ENCODE peak calls at places on chromosomes 3 and 15, in six cellular contexts. H, C, K, W, G and U are unnamed samples. For H3K4me1, the result is how much of the 10 kb centered on the place peaks cover.

GRCh38 chr3:184710870-184711365 is 946 bp downstream of the MAGEF1 start:
- DNase-seq in G (no peak), C (no peak), H (no peak), W (no peak), K (no peak), U (no peak)

GRCh38 chr3:137509354-137510045 is 254.6 kb upstream of the SOX14 start:
- DNase-seq in H (no peak), C (no peak), W (no peak), G (no peak), K (no peak), U (peak)

GRCh38 chr3:43181202-43181910 is 75.5 kb upstream of the POMGNT2 start:
- DNase-seq in H (no peak), G (no peak), C (no peak), W (no peak), K (no peak), U (no peak)

GRCh38 chr15:43911235-43911661 is 84.4 kb downstream of the WDR76 start:
- DNase-seq in K (peak), G (peak), C (no peak), H (peak), W (no peak), U (no peak)

GRCh38 chr3:174023445-174023844 is 625.9 kb downstream of the NLGN1 start:
- DNase-seq in H (no peak), K (no peak), C (peak), G (no peak), W (no peak), U (no peak)

GRCh38 chr15:74489518-74490338 is 28.8 kb upstream of the UBL7 start:
- DNase-seq in K (peak), G (peak), H (no peak), C (peak), W (peak), U (no peak)

GRCh38 chr3:151228291-151229125 is 25.5 kb upstream of the GPR171 start:
- DNase-seq in G (no peak), C (no peak), H (no peak), K (peak), W (peak), U (no peak)

GRCh38 chr3:86954226-86954625 is 36.7 kb downstream of the VGLL3 start:
- DNase-seq in H (no peak), W (no peak), K (no peak), G (no peak), C (no peak), U (no peak)

GRCh38 chr15:57259511-57260143 is 116.7 kb upstream of the CGNL1 start:
- DNase-seq in W (peak), G (no peak), C (peak), H (no peak), K (no peak), U (no peak)

GRCh38 chr3:39903253-39903652 is 93.8 kb downstream of the MYRIP start:
- DNase-seq in G (no peak), H (no peak), W (no peak), C (no peak), K (no peak), U (no peak)

GRCh38 chr3:14787630-14788029 is 31.1 kb upstream of the FGD5 start:
- DNase-seq in C (no peak), H (no peak), K (no peak), G (no peak), W (no peak), U (no peak)

GRCh38 chr3:59808431-59808830 is 758.6 kb upstream of the CFAP20DC start:
- DNase-seq in K (no peak), C (no peak), G (no peak), H (no peak), W (no peak), U (no peak)

GRCh38 chr15:67133738-67134576 is 68.6 kb downstream of the SMAD3 start:
- DNase-seq in W (peak), H (no peak), C (peak), K (peak), G (no peak), U (no peak)

GRCh38 chr15:82040862-82041261 is 5.0 kb downstream of the MEX3B start:
- DNase-seq in H (no peak), G (no peak), C (peak), K (no peak), W (peak), U (no peak)

GRCh38 chr3:21641959-21642358 is 109.1 kb downstream of the ZNF385D start:
- DNase-seq in C (no peak), G (no peak), K (no peak), W (no peak), H (no peak), U (no peak)

GRCh38 chr3:81723732-81724313 is 37.6 kb downstream of the GBE1 start:
- DNase-seq in C (no peak), G (no peak), K (no peak), W (no peak), H (no peak), U (no peak)

GRCh38 chr3:115239717-115240116 is 92.6 kb upstream of the ZBTB20 start:
- DNase-seq in G (peak), C (no peak), H (no peak), K (peak), W (no peak), U (no peak)

GRCh38 chr3:43153189-43154083 is 47.6 kb upstream of the POMGNT2 start:
- DNase-seq in C (no peak), H (no peak), W (peak), K (peak), G (peak), U (no peak)

GRCh38 chr3:11465744-11466611 is 177.7 kb downstream of the VGLL4 start:
- DNase-seq in C (no peak), W (no peak), H (no peak), G (peak), K (peak), U (no peak)

GRCh38 chr3:85821130-85821756 is 862.5 kb downstream of the CADM2 start:
- DNase-seq in C (peak), H (no peak), G (no peak), W (peak), K (no peak), U (no peak)

GRCh38 chr15:48802867-48803266 is 8.0 kb downstream of the CEP152 start:
- DNase-seq in H (no peak), G (no peak), C (no peak), K (no peak), W (peak), U (no peak)

GRCh38 chr3:138118863-138119766 is 3.7 kb upstream of the DZIP1L start:
- DNase-seq in G (peak), K (peak), C (peak), H (peak), W (peak), U (peak)

GRCh38 chr3:187318819-187319616 is 27.5 kb upstream of the MASP1 start:
- DNase-seq in K (peak), H (peak), C (peak), G (peak), W (peak), U (peak)

GRCh38 chr15:98715401-98715800 is 67.1 kb downstream of the IGF1R start:
- DNase-seq in K (no peak), C (no peak), G (no peak), W (no peak), H (no peak), U (no peak)

GRCh38 chr15:41285285-41285684 is 47.1 kb downstream of the OIP5 start:
- DNase-seq in H (no peak), C (no peak), G (no peak), W (peak), K (no peak), U (no peak)

GRCh38 chr15:31013863-31014607 is 22.6 kb upstream of the MTMR10 start:
- DNase-seq in K (no peak), G (no peak), H (no peak), C (peak), W (no peak), U (no peak)

GRCh38 chr3:31077021-31077601 is 182.7 kb upstream of the GADL1 start:
- DNase-seq in W (peak), G (no peak), K (no peak), C (no peak), H (no peak), U (no peak)

GRCh38 chr3:20528180-20528579 is 342.2 kb upstream of the SGO1 start:
- DNase-seq in H (no peak), W (no peak), K (no peak), G (no peak), C (no peak), U (no peak)

GRCh38 chr3:157793745-157794144 is 290.5 kb upstream of the VEPH1 start:
- DNase-seq in G (no peak), H (no peak), C (no peak), W (no peak), K (no peak), U (no peak)

GRCh38 chr3:124791639-124792111 is 61.4 kb downstream of the UMPS start:
- DNase-seq in H (no peak), C (no peak), K (peak), G (no peak), W (no peak), U (peak)

GRCh38 chr3:14431928-14432834 is 29.8 kb downstream of the SLC6A6 start:
- DNase-seq in C (peak), K (peak), H (peak), W (peak), G (peak), U (peak)

GRCh38 chr3:69181592-69182211 is 59.3 kb upstream of the LMOD3 start:
- DNase-seq in W (peak), G (peak), H (no peak), C (no peak), K (no peak), U (no peak)

GRCh38 chr3:170564664-170565063 is 21.2 kb downstream of the SLC7A14 start:
- DNase-seq in C (no peak), H (no peak), W (no peak), K (no peak), G (no peak), U (no peak)

GRCh38 chr3:146715176-146715575 is 110.0 kb upstream of the PLSCR5 start:
- DNase-seq in G (no peak), H (no peak), W (no peak), K (no peak), C (no peak), U (no peak)

GRCh38 chr15:55710286-55710685 is 32.7 kb downstream of the PRTG start:
- DNase-seq in C (no peak), G (no peak), K (no peak), W (no peak), H (no peak), U (no peak)

GRCh38 chr3:144774897-144775296 is 803.3 kb downstream of the DIPK2A start:
- DNase-seq in K (no peak), H (no peak), G (no peak), W (no peak), C (no peak), U (no peak)

GRCh38 chr3:118949113-118949760 is 85.4 kb downstream of the IGSF11 start:
- DNase-seq in K (no peak), G (no peak), H (no peak), W (peak), C (no peak), U (no peak)

GRCh38 chr3:174581551-174581950 is 277.6 kb upstream of the NAALADL2 start:
- DNase-seq in G (no peak), W (peak), H (no peak), K (no peak), C (no peak), U (no peak)

DNA sequence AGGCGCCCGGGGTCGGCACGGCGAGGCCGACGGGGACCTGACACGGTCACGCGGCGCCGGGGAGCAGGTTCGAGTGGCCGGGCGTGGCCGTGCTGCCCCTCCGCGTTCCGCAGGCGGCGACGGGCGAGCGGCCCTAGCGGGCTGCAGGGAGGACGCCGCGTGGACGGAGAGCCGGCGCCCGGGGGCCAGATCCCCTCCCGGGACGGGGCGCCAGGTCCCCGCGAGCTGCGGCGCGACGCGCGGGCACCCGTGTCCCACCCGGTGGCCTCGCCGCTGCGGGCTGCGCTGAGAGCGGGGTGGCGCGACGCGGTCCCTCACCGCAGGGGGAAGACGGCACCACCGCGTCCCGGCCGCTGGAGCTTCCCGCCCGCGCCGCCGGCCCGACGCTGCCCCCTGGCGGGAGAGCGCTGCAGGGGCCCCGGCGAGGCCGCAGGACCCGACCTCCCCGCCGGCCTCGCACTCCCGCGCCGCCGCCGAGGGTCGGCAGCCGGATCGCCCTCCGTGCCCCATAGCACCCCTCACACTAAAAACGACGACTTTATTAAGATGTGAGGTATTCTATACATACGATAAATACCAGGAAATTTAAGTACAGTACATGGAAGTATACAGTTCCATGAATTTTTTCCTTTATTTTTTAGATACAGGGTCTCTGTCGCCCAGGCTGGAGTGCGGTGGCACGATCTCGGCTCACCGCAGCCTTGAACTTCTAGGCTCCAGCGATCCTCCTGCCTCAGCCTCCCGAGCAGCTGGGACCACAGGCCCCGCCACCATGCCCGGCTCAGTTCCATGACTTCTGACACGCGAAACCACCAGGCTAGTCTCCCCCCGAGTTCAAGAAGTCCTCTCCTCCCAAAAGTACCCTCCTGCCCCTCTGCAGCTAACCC is 1.3 kb upstream of the PIGZ start:
- DNase-seq in G (no peak), C (peak), K (peak), W (peak), H (no peak), U (peak)
- H3K4me3 ChIP-seq in G (peak), C (peak), K (peak), W (no peak), H (peak), U (peak)

DNA sequence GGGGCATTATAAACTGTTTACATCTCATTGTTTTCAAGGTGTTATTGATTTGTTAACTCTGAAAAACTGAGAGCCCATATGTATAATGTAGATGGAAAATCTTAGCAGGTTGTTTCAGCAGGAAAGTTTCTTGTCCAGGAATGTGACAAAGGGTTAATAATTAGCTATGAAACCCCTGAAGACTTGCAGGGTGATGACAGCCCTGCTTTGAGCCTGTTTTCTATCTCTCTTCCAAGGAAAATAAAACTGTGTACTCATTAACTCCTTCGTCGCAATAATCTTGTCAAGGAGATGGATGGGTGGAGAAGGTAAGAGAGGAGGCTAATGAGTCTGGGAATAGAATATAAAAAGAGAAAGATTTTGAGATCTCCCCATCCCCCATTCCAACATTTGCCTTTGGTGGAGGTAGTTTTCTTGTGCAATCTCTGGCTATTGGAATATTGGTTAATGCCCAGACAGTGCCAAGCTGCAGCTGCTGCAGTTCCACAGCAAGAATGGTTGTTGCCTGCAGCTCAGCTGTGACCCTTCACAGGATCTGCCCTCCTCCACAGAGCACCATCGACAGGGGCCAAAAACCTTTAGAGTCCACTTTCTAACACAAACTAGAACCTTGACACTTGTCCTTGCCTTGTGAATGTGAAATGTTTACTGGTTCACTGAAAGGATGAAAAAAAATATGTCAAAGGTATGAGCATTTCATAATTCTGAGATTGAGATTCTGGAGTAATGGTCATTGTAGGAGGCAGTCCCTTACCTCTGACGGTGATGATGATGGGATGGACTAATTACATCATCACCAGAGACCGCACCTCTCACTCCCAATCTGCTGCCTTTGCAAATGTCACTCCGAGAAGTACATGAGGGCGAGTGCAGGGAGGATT is 4.2 kb upstream of the LRIG1 start:
- DNase-seq in H (no peak), C (no peak), W (no peak), K (no peak), G (no peak), U (no peak)
- H3K4me1 ChIP-seq in H (under half), C (half or more), W (under half), K (under half), G (under half), U (under half)

GRCh38 chr15:69526696-69527095 is 74.1 kb downstream of the RPLP1 start:
- DNase-seq in H (no peak), W (no peak), K (no peak), C (no peak), G (no peak), U (no peak)
- H3K4me3 ChIP-seq in H (no peak), W (no peak), K (no peak), C (no peak), G (no peak), U (no peak)

GRCh38 chr15:89097313-89097712 is 9.1 kb downstream of the ABHD2 start:
- DNase-seq in W (no peak), G (no peak), H (no peak), K (no peak), C (no peak), U (no peak)
- H3K4me1 ChIP-seq in W (under half), G (under half), H (under half), K (under half), C (under half), U (half or more)

GRCh38 chr15:28098766-28099554 is at the start of gene OCA2:
- DNase-seq in C (peak), K (no peak), G (no peak), H (peak), W (peak), U (peak)
- H3K4me3 ChIP-seq in C (peak), K (peak), G (no peak), H (peak), W (no peak), U (no peak)

GRCh38 chr3:127208483-127209100 is 15.7 kb downstream of the PRR23E start:
- DNase-seq in G (no peak), K (no peak), C (no peak), H (no peak), W (peak), U (no peak)
- H3K4me1 ChIP-seq in G (under half), K (under half), C (under half), H (under half), W (under half), U (under half)

DNA sequence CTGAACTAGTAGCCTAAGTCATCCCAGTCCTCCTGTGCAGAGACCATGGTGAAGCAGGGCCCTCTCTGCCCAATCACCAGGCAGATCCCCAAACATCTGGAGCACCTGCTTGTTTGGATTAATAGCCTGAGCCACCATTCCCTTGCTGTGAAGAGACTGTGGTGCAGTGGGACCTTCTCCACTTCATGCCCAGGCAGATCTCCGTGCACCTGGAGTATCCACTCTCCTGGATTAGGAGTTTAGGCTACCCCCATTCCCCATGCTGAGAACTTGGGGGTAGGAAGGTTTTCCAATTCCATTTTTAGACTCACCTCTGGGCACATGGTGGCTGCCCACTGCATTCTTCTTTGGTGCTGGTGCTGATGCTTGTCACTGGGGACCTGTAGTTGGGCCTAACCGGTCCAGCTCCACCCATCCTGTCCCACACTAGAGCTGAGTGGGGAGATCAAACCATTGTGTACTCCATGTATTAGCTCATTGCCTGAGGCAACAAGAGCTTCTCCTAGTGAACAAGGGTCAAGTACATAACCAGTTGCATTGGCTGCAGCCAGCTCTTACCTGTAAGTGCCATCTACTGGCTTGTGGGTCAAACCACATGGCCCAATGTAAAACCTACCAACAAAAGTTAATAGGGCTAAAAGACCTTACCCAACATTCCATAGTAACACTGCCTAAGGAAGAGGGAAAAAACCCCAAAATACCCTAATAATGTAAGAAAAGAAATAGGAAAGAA is 382.5 kb upstream of the CBLB start:
- DNase-seq in W (peak), G (no peak), H (no peak), C (no peak), K (no peak), U (no peak)
- H3K4me3 ChIP-seq in W (no peak), G (no peak), H (no peak), C (no peak), K (no peak), U (no peak)